ENCODE peak calls at places on chromosomes 2 and 18, in six cellular contexts. One of them, this sample, is unnamed.

GRCh38 chr2:224151680-224152310 is 112.7 kb upstream of the SERPINE2 start:
- DNase-seq in NCI-H1105: no peak
- DNase-seq in substantia nigra: no peak
- DNase-seq in activated T-cell treated with anti-CD3 and anti-CD28 coated beads for 1 hour: no peak
- DNase-seq in GM04504: no peak
- DNase-seq in NCI-H460: no peak
- DNase-seq in this sample: no peak

GRCh38 chr2:110101911-110102774 is 13.5 kb downstream of the MALL start:
- DNase-seq in GM04504: no peak
- DNase-seq in activated T-cell treated with anti-CD3 and anti-CD28 coated beads for 1 hour: no peak
- DNase-seq in substantia nigra: no peak
- DNase-seq in NCI-H1105: no peak
- DNase-seq in NCI-H460: peak; percentile 16
- DNase-seq in this sample: no peak

GRCh38 chr2:144102386-144102785 is 417.5 kb downstream of the ZEB2 start:
- DNase-seq in activated T-cell treated with anti-CD3 and anti-CD28 coated beads for 1 hour: no peak
- DNase-seq in substantia nigra: no peak
- DNase-seq in GM04504: no peak
- DNase-seq in NCI-H1105: no peak
- DNase-seq in NCI-H460: no peak
- DNase-seq in this sample: no peak

GRCh38 chr2:200393191-200393590 is 86.7 kb downstream of the SPATS2L start:
- DNase-seq in NCI-H460: no peak
- DNase-seq in activated T-cell treated with anti-CD3 and anti-CD28 coated beads for 1 hour: no peak
- DNase-seq in NCI-H1105: no peak
- DNase-seq in substantia nigra: no peak
- DNase-seq in GM04504: no peak
- DNase-seq in this sample: no peak

GRCh38 chr2:41933585-41934322 is 114.1 kb upstream of the PKDCC start:
- DNase-seq in NCI-H460: no peak
- DNase-seq in GM04504: peak; percentile 86
- DNase-seq in substantia nigra: no peak
- DNase-seq in NCI-H1105: no peak
- DNase-seq in activated T-cell treated with anti-CD3 and anti-CD28 coated beads for 1 hour: no peak
- DNase-seq in this sample: peak; percentile 69

GRCh38 chr2:3637311-3637675 is 20.7 kb upstream of the ALLC start:
- DNase-seq in NCI-H1105: no peak
- DNase-seq in GM04504: no peak
- DNase-seq in NCI-H460: no peak
- DNase-seq in activated T-cell treated with anti-CD3 and anti-CD28 coated beads for 1 hour: no peak
- DNase-seq in substantia nigra: no peak
- DNase-seq in this sample: no peak

GRCh38 chr2:48531141-48531648 is 1.2 kb downstream of the STON1 start:
- DNase-seq in substantia nigra: no peak
- DNase-seq in NCI-H1105: no peak
- DNase-seq in GM04504: peak; percentile 82
- DNase-seq in NCI-H460: no peak
- DNase-seq in activated T-cell treated with anti-CD3 and anti-CD28 coated beads for 1 hour: no peak
- DNase-seq in this sample: peak; percentile 81

GRCh38 chr2:231482806-231483391 is 18.6 kb upstream of the NCL start:
- DNase-seq in GM04504: peak; percentile 35
- DNase-seq in substantia nigra: peak; percentile 29
- DNase-seq in NCI-H1105: no peak
- DNase-seq in NCI-H460: peak; percentile 54
- DNase-seq in activated T-cell treated with anti-CD3 and anti-CD28 coated beads for 1 hour: peak; percentile 61
- DNase-seq in this sample: no peak

GRCh38 chr18:22170421-22171262 is 1.3 kb downstream of the GATA6 start:
- DNase-seq in GM04504: no peak
- DNase-seq in NCI-H1105: peak; percentile 21
- DNase-seq in substantia nigra: no peak
- DNase-seq in activated T-cell treated with anti-CD3 and anti-CD28 coated beads for 1 hour: no peak
- DNase-seq in NCI-H460: peak; percentile 4
- DNase-seq in this sample: no peak

GRCh38 chr2:191321861-191322662 is 76.9 kb downstream of the MYO1B start:
- DNase-seq in substantia nigra: peak; percentile 2
- DNase-seq in activated T-cell treated with anti-CD3 and anti-CD28 coated beads for 1 hour: no peak
- DNase-seq in NCI-H460: no peak
- DNase-seq in GM04504: no peak
- DNase-seq in NCI-H1105: no peak
- DNase-seq in this sample: no peak

GRCh38 chr2:205714058-205714776 is 31.9 kb downstream of the NRP2 start:
- DNase-seq in activated T-cell treated with anti-CD3 and anti-CD28 coated beads for 1 hour: no peak
- DNase-seq in substantia nigra: no peak
- DNase-seq in GM04504: no peak
- DNase-seq in NCI-H1105: no peak
- DNase-seq in NCI-H460: no peak
- DNase-seq in this sample: no peak

GRCh38 chr18:58407649-58408407 is 221.1 kb downstream of the ALPK2 start:
- DNase-seq in activated T-cell treated with anti-CD3 and anti-CD28 coated beads for 1 hour: no peak
- DNase-seq in NCI-H460: no peak
- DNase-seq in NCI-H1105: no peak
- DNase-seq in substantia nigra: no peak
- DNase-seq in GM04504: no peak
- DNase-seq in this sample: no peak

GRCh38 chr2:7467782-7468447 is 550.7 kb downstream of the RNF144A start:
- DNase-seq in GM04504: no peak
- DNase-seq in substantia nigra: no peak
- DNase-seq in NCI-H1105: no peak
- DNase-seq in activated T-cell treated with anti-CD3 and anti-CD28 coated beads for 1 hour: peak; percentile 7
- DNase-seq in NCI-H460: no peak
- DNase-seq in this sample: no peak

GRCh38 chr18:766550-766860 is 45.5 kb downstream of the YES1 start:
- DNase-seq in activated T-cell treated with anti-CD3 and anti-CD28 coated beads for 1 hour: no peak
- DNase-seq in GM04504: no peak
- DNase-seq in NCI-H460: no peak
- DNase-seq in NCI-H1105: no peak
- DNase-seq in substantia nigra: no peak
- DNase-seq in this sample: no peak

GRCh38 chr18:40387130-40387821 is 1567.8 kb upstream of the PIK3C3 start:
- DNase-seq in NCI-H1105: no peak
- DNase-seq in activated T-cell treated with anti-CD3 and anti-CD28 coated beads for 1 hour: no peak
- DNase-seq in substantia nigra: no peak
- DNase-seq in NCI-H460: no peak
- DNase-seq in GM04504: no peak
- DNase-seq in this sample: no peak

GRCh38 chr18:42706618-42707017 is 408.9 kb downstream of the RIT2 start:
- DNase-seq in activated T-cell treated with anti-CD3 and anti-CD28 coated beads for 1 hour: no peak
- DNase-seq in GM04504: no peak
- DNase-seq in NCI-H460: peak; percentile 19
- DNase-seq in substantia nigra: no peak
- DNase-seq in NCI-H1105: peak; percentile 61
- DNase-seq in this sample: no peak

GRCh38 chr2:20111311-20112131 is 60.1 kb upstream of the LAPTM4A start:
- DNase-seq in NCI-H1105: no peak
- DNase-seq in GM04504: no peak
- DNase-seq in substantia nigra: no peak
- DNase-seq in NCI-H460: no peak
- DNase-seq in activated T-cell treated with anti-CD3 and anti-CD28 coated beads for 1 hour: no peak
- DNase-seq in this sample: no peak

GRCh38 chr2:34738691-34739090 is 1139.6 kb upstream of the FAM98A start:
- DNase-seq in activated T-cell treated with anti-CD3 and anti-CD28 coated beads for 1 hour: no peak
- DNase-seq in GM04504: no peak
- DNase-seq in substantia nigra: no peak
- DNase-seq in NCI-H1105: no peak
- DNase-seq in NCI-H460: no peak
- DNase-seq in this sample: no peak

GRCh38 chr18:79730804-79731203 is 51.2 kb downstream of the CTDP1 start:
- DNase-seq in GM04504: no peak
- DNase-seq in NCI-H460: no peak
- DNase-seq in substantia nigra: no peak
- DNase-seq in NCI-H1105: no peak
- DNase-seq in activated T-cell treated with anti-CD3 and anti-CD28 coated beads for 1 hour: no peak
- DNase-seq in this sample: no peak

GRCh38 chr2:20438334-20439192 is 8.3 kb upstream of the RHOB start:
- DNase-seq in NCI-H1105: no peak
- DNase-seq in activated T-cell treated with anti-CD3 and anti-CD28 coated beads for 1 hour: no peak
- DNase-seq in NCI-H460: peak; percentile 92
- DNase-seq in GM04504: no peak
- DNase-seq in substantia nigra: no peak
- DNase-seq in this sample: no peak

GRCh38 chr2:212912445-212913103 is 238.8 kb downstream of the IKZF2 start:
- DNase-seq in activated T-cell treated with anti-CD3 and anti-CD28 coated beads for 1 hour: no peak
- DNase-seq in NCI-H1105: no peak
- DNase-seq in substantia nigra: no peak
- DNase-seq in GM04504: peak; percentile 42
- DNase-seq in NCI-H460: peak; percentile 43
- DNase-seq in this sample: no peak

GRCh38 chr2:23420091-23420839 is 35.3 kb downstream of the KLHL29 start:
- DNase-seq in NCI-H1105: no peak
- DNase-seq in activated T-cell treated with anti-CD3 and anti-CD28 coated beads for 1 hour: no peak
- DNase-seq in NCI-H460: no peak
- DNase-seq in substantia nigra: no peak
- DNase-seq in GM04504: no peak
- DNase-seq in this sample: no peak

GRCh38 chr2:229861431-229861830 is 60.4 kb downstream of the TRIP12 start:
- DNase-seq in NCI-H460: no peak
- DNase-seq in NCI-H1105: no peak
- DNase-seq in activated T-cell treated with anti-CD3 and anti-CD28 coated beads for 1 hour: no peak
- DNase-seq in GM04504: no peak
- DNase-seq in substantia nigra: no peak
- DNase-seq in this sample: no peak

GRCh38 chr18:21629089-21629832 is 17.1 kb downstream of the SNRPD1 start:
- DNase-seq in NCI-H460: no peak
- DNase-seq in activated T-cell treated with anti-CD3 and anti-CD28 coated beads for 1 hour: no peak
- DNase-seq in GM04504: no peak
- DNase-seq in NCI-H1105: no peak
- DNase-seq in substantia nigra: no peak
- DNase-seq in this sample: no peak

GRCh38 chr2:173550143-173550542 is 195.5 kb downstream of the CDCA7 start:
- DNase-seq in NCI-H1105: no peak
- DNase-seq in activated T-cell treated with anti-CD3 and anti-CD28 coated beads for 1 hour: no peak
- DNase-seq in substantia nigra: no peak
- DNase-seq in NCI-H460: no peak
- DNase-seq in GM04504: peak; percentile 73
- DNase-seq in this sample: peak; percentile 69